ENCODE peak calls at places on chromosomes 7 and 10, in six cellular contexts. L is IMR-90, X is neuronal stem cell, K is H1, U is trophoblast cell, Y is mesenchymal stem cell. I is an unnamed sample.
A peak's percentile ranks its signal among the peaks of the same experiment; 100 is the strongest.

GRCh38 chr10:16545126-16545736 is 23.6 kb upstream of the C1QL3 start:
- DNase-seq in X (no peak), K (no peak), L (peak; percentile 29), Y (peak; percentile 34), U (peak; percentile 72), I (peak; percentile 59)

GRCh38 chr10:129971381-129972144 is 7.5 kb upstream of the EBF3 start:
- DNase-seq in X (peak; percentile 71), Y (peak; percentile 53), U (peak; percentile 57), L (peak; percentile 22), K (peak; percentile 76), I (peak; percentile 72)

GRCh38 chr10:74967850-74968620 is 141.6 kb downstream of the KAT6B start:
- DNase-seq in X (no peak), K (no peak), L (no peak), U (no peak), Y (no peak), I (no peak)

GRCh38 chr10:111756541-111757061 is 427.0 kb downstream of the GPAM start:
- DNase-seq in Y (peak; percentile 6), L (no peak), X (peak; percentile 36), U (peak; percentile 71), K (peak; percentile 60), I (peak; percentile 91)

GRCh38 chr7:56063882-56064625 is at the start of gene SUMF2:
- DNase-seq in X (peak; percentile 90), K (peak; percentile 93), L (peak; percentile 83), Y (peak; percentile 92), U (peak; percentile 97), I (peak; percentile 94)

GRCh38 chr10:79981673-79982485 is 33.0 kb upstream of the SFTPD start:
- DNase-seq in L (peak; percentile 2), X (peak; percentile 36), Y (peak; percentile 43), K (peak; percentile 79), U (peak; percentile 79), I (peak; percentile 76)

GRCh38 chr7:54841772-54842707 is 83.0 kb upstream of the SEC61G start:
- DNase-seq in K (no peak), Y (peak; percentile 11), X (no peak), L (peak; percentile 95), U (peak; percentile 60), I (peak; percentile 40)

GRCh38 chr10:45261946-45262345 is 53.5 kb downstream of the OR13A1 start:
- DNase-seq in Y (no peak), X (no peak), K (no peak), U (no peak), L (no peak), I (no peak)

GRCh38 chr10:18753496-18753895 is 94.3 kb downstream of the ARL5B start:
- DNase-seq in K (no peak), L (no peak), Y (no peak), X (no peak), U (peak; percentile 21), I (no peak)

GRCh38 chr7:1920266-1920681 is 250.2 kb downstream of the ELFN1 start:
- DNase-seq in U (peak; percentile 18), L (no peak), K (no peak), Y (no peak), X (no peak), I (no peak)

GRCh38 chr10:76543655-76544054 is 1094.0 kb downstream of the KCNMA1 start:
- DNase-seq in U (no peak), K (no peak), L (peak; percentile 30), X (no peak), Y (no peak), I (no peak)

GRCh38 chr7:129903935-129904334 is 48.8 kb downstream of the UBE2H start:
- DNase-seq in K (no peak), L (no peak), Y (no peak), X (no peak), U (peak; percentile 57), I (no peak)

GRCh38 chr7:132771301-132771730 is 195.0 kb upstream of the PLXNA4 start:
- DNase-seq in X (no peak), U (no peak), K (no peak), Y (no peak), L (no peak), I (no peak)

GRCh38 chr7:73992104-73992562 is 35.8 kb upstream of the ELN start:
- DNase-seq in L (peak; percentile 78), Y (peak; percentile 72), X (no peak), U (peak; percentile 70), K (no peak), I (no peak)

GRCh38 chr10:10870523-10871241 is 147.0 kb upstream of the CELF2 start:
- DNase-seq in Y (peak; percentile 50), L (no peak), X (peak; percentile 21), U (no peak), K (no peak), I (peak; percentile 81)

GRCh38 chr7:34564091-34564490 is 93.9 kb upstream of the NPSR1 start:
- DNase-seq in K (no peak), L (no peak), Y (no peak), X (no peak), U (no peak), I (no peak)

GRCh38 chr10:117541909-117542705 is 439 bp upstream of the EMX2 start:
- DNase-seq in L (peak; percentile 2), K (peak; percentile 87), U (peak; percentile 29), X (peak; percentile 88), Y (peak; percentile 41), I (peak; percentile 94)

GRCh38 chr7:21675255-21675654 is 132.4 kb downstream of the DNAH11 start:
- DNase-seq in Y (peak; percentile 1), U (peak; percentile 64), L (no peak), X (no peak), K (no peak), I (peak; percentile 51)

GRCh38 chr10:96306516-96306915 is 2.3 kb downstream of the DNTT start:
- DNase-seq in U (no peak), X (no peak), Y (no peak), K (no peak), L (no peak), I (no peak)

GRCh38 chr10:87593702-87594101 is 66.0 kb upstream of the PAPSS2 start:
- DNase-seq in U (no peak), K (no peak), X (no peak), Y (no peak), L (peak; percentile 38), I (no peak)

GRCh38 chr7:29109356-29109755 is 37.0 kb downstream of the CPVL start:
- DNase-seq in K (no peak), Y (no peak), U (no peak), X (no peak), L (no peak), I (no peak)

GRCh38 chr10:106078796-106079576 is 1085.5 kb downstream of the SORCS1 start:
- DNase-seq in X (no peak), L (no peak), K (no peak), U (no peak), Y (no peak), I (peak; percentile 19)

GRCh38 chr10:107727762-107728317 is 563.3 kb upstream of the SORCS1 start:
- DNase-seq in K (no peak), U (no peak), X (no peak), L (peak; percentile 28), Y (peak; percentile 15), I (no peak)

DNA sequence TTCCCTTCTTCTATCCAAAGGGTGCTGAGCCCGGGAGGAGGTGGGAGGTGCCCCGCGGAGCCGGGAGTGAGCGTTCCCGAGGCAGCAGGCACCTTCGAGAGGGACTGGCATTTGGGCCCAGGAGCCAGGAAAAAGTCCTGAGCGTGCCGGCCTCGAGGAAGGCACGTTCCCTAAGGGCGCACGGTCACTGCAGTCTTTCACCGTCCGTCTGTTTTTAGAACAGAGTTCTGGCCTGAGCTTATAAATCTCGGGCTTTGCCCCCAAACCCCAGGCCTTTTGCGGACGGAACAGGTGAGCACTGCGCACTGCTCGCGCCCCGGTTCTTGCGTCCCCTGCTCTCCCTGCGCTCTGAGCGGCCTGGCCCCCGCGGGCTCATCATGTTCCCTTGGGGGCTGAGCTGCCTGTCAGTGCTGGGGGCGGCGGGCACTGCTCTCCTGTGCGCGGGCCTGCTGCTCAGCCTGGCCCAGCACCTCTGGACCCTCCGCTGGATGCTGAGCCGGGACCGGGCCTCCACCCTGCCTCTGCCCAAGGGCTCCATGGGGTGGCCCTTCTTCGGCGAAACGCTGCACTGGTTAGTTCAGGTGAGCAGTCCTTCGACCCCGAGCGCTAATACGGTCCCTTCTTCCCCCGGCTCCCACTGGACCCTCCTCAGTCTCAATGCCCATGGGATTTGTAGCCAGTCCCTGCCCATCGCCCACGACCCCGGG is 442 bp downstream of the CYP26C1 start:
- DNase-seq in L (no peak), X (no peak), U (no peak), K (no peak), Y (no peak), I (no peak)
- H2AK5ac ChIP-seq in L (no peak overlapping the region), X (no peak overlapping the region), U (no peak overlapping the region), K (no peak overlapping the region), Y (no peak overlapping the region), I (no peak overlapping the region)

GRCh38 chr7:5351508-5352265 is 68.9 kb downstream of the SLC29A4 start:
- DNase-seq in X (no peak), L (peak; percentile 21), K (no peak), Y (no peak), U (no peak), I (no peak)

GRCh38 chr7:5350600-5351385 is 68.0 kb downstream of the SLC29A4 start:
- DNase-seq in K (no peak), L (no peak), X (no peak), U (no peak), Y (no peak), I (no peak)

GRCh38 chr7:5354460-5355279 is 69.0 kb downstream of the TNRC18 start:
- DNase-seq in Y (peak; percentile 66), L (peak; percentile 43), K (no peak), U (no peak), X (no peak), I (peak; percentile 76)

GRCh38 chr7:5350174-5350463 is 67.4 kb downstream of the SLC29A4 start:
- DNase-seq in X (no peak), Y (no peak), U (no peak), K (no peak), L (no peak), I (no peak)

GRCh38 chr7:5352440-5353010 is 69.8 kb downstream of the SLC29A4 start:
- DNase-seq in X (no peak), Y (no peak), L (no peak), U (no peak), K (no peak), I (no peak)
- H3K36me3 ChIP-seq in X (peaks cover 26% of the 10 kb centered on the region), Y (peaks cover 93% of the 10 kb centered on the region), L (peaks cover 76% of the 10 kb centered on the region), U (peaks cover 30% of the 10 kb centered on the region), K (no peaks in the 10 kb centered on the region), I (no peaks in the 10 kb centered on the region)

DNA sequence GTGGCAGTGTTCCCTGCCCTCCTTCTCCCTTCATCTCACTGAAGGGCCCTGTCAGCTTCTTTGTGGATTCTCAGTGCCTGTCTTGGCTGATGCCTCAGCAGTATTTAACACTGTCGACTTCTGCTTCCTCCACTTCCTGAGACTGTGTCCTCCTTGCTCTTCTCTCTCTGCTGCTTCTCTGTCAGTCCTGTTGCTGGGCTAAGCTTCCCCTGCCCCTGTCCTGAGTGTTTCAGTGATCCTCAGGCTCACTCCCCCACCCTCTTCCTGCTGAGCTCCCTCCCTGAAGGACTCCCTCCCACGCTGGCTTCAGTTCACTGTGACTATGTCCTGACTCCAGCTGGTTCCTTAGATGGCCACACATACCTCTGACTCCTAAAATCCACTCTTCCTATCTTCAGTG is 64.9 kb downstream of the CREM start:
- DNase-seq in K (no peak), Y (peak; percentile 31), X (no peak), U (no peak), L (peak; percentile 47), I (peak; percentile 21)
- H2AK5ac ChIP-seq in K (peak overlapping the region; percentile 40), Y (no peak overlapping the region), X (no peak overlapping the region), U (peak overlapping the region; percentile 49), L (peak overlapping the region; percentile 56), I (no peak overlapping the region)

DNA sequence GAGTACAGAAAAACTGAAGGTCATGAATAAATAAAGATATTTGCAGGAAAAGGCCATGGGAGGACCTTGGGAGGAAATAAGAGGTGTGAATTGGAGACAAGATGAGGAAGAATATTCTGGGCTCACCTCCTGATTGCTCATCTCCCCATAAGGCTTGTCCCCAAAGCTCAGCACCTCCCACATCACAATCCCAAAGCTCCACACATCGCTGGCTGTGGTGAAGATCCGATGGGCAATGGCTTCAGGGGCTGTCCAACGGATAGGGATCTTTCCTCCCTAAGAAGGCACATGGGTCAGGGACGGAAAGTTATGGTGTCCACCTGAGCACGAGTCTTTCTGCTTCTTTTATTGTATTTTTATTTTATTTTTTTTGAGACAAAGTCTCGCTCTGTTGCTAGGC is 12.9 kb downstream of the ZYX start:
- DNase-seq in Y (no peak), K (no peak), U (no peak), X (no peak), L (no peak), I (no peak)
- H3K36me3 ChIP-seq in Y (peaks cover 41% of the 10 kb centered on the region), K (peaks cover 45% of the 10 kb centered on the region), U (peaks cover 86% of the 10 kb centered on the region), X (peaks cover 30% of the 10 kb centered on the region), L (peaks cover 38% of the 10 kb centered on the region), I (peaks cover 44% of the 10 kb centered on the region)

I was measured in mesendoderm.